ENCODE peak calls at places on chromosomes 5 and 9, in six cellular contexts. K, R, J, Q, G and L are unnamed samples.
A peak's percentile ranks its signal among the peaks of the same experiment; 100 is the strongest.

GRCh38 chr5:38413696-38414095 is 142.8 kb downstream of the LIFR start:
- DNase-seq in G (no peak), R (no peak), J (no peak), K (no peak), Q (no peak), L (no peak)

GRCh38 chr9:124399323-124399962 is 15.8 kb downstream of the PSMB7 start:
- DNase-seq in K (peak; percentile 67), G (no peak), J (no peak), Q (no peak), R (no peak), L (no peak)

GRCh38 chr9:117224676-117225075 is 190.2 kb downstream of the ASTN2 start:
- DNase-seq in G (no peak), R (peak; percentile 29), K (no peak), J (no peak), Q (no peak), L (no peak)

GRCh38 chr5:57650360-57651069 is 167.9 kb upstream of the ACTBL2 start:
- DNase-seq in J (peak; percentile 19), Q (peak; percentile 62), R (peak; percentile 37), K (peak; percentile 53), G (peak; percentile 61), L (no peak)

GRCh38 chr5:65837139-65837538 is 89.2 kb upstream of the ERBIN start:
- DNase-seq in R (no peak), J (no peak), Q (no peak), K (peak; percentile 93), G (no peak), L (no peak)

GRCh38 chr5:102886586-102886985 is 131.5 kb downstream of the PAM start:
- DNase-seq in J (no peak), R (no peak), K (peak; percentile 52), G (no peak), Q (no peak), L (no peak)

GRCh38 chr5:79974896-79975295 is 16.2 kb downstream of the MTX3 start:
- DNase-seq in G (no peak), J (no peak), Q (no peak), K (peak; percentile 77), R (no peak), L (no peak)

GRCh38 chr5:115553082-115553481 is 8.5 kb upstream of the FEM1C start:
- DNase-seq in J (no peak), G (no peak), Q (no peak), R (no peak), K (peak; percentile 46), L (no peak)

GRCh38 chr5:134025786-134026185 is 21.0 kb upstream of the VDAC1 start:
- DNase-seq in K (no peak), R (no peak), Q (no peak), J (no peak), G (no peak), L (no peak)

GRCh38 chr5:151345808-151346478 is 1.4 kb downstream of the SLC36A2 start:
- DNase-seq in Q (no peak), K (peak; percentile 28), R (peak; percentile 72), G (no peak), J (no peak), L (no peak)

GRCh38 chr5:143101740-143102386 is 301.6 kb downstream of the NR3C1 start:
- DNase-seq in J (no peak), R (no peak), G (no peak), Q (peak; percentile 32), K (no peak), L (no peak)

GRCh38 chr5:150075806-150076205 is 10.5 kb downstream of the CSF1R start:
- DNase-seq in R (no peak), K (no peak), Q (peak; percentile 27), J (no peak), G (no peak), L (no peak)

GRCh38 chr5:133820516-133820915 is 147.9 kb downstream of the C5orf15 start:
- DNase-seq in R (no peak), G (no peak), Q (no peak), J (no peak), K (no peak), L (no peak)

GRCh38 chr5:4905674-4906528 is 234.2 kb upstream of the ADAMTS16 start:
- DNase-seq in R (no peak), Q (peak; percentile 19), G (peak; percentile 36), K (no peak), J (peak; percentile 16), L (peak; percentile 70)

GRCh38 chr9:93065321-93065720 is 6.8 kb downstream of the SUSD3 start:
- DNase-seq in Q (no peak), J (no peak), K (no peak), G (no peak), R (no peak), L (no peak)

GRCh38 chr9:88781500-88782391 is 209.5 kb upstream of the S1PR3 start:
- DNase-seq in K (peak; percentile 74), Q (peak; percentile 87), R (peak; percentile 90), J (no peak), G (peak; percentile 48), L (no peak)

GRCh38 chr5:54616031-54616430 is 98.5 kb downstream of the SNX18 start:
- DNase-seq in K (peak; percentile 89), R (peak; percentile 95), J (peak; percentile 36), Q (no peak), G (peak; percentile 12), L (no peak)

GRCh38 chr5:91329273-91329672 is 53.8 kb downstream of the ARRDC3 start:
- DNase-seq in Q (peak; percentile 16), G (no peak), J (no peak), R (no peak), K (no peak), L (no peak)

GRCh38 chr9:12204512-12204911 is 488.7 kb upstream of the TYRP1 start:
- DNase-seq in K (no peak), G (no peak), J (no peak), R (no peak), Q (no peak), L (no peak)

GRCh38 chr9:131997779-131998178 is 81.9 kb downstream of the MED27 start:
- DNase-seq in Q (no peak), J (no peak), G (peak; percentile 68), R (no peak), K (peak; percentile 53), L (peak; percentile 67)

GRCh38 chr5:92644271-92644886 is 936.6 kb downstream of the NR2F1-AS1 start:
- DNase-seq in K (no peak), G (no peak), J (no peak), Q (no peak), R (no peak), L (no peak)

GRCh38 chr5:482506-482905 is 39.5 kb downstream of the EXOC3 start:
- DNase-seq in G (no peak), Q (no peak), R (no peak), J (no peak), K (no peak), L (no peak)

GRCh38 chr5:59174248-59174844 is 591.5 kb downstream of the RAB3C start:
- DNase-seq in K (peak; percentile 87), J (no peak), Q (peak; percentile 44), G (peak; percentile 24), R (no peak), L (no peak)

GRCh38 chr9:99591770-99592169 is 229.9 kb upstream of the NR4A3 start:
- DNase-seq in K (no peak), Q (no peak), G (no peak), J (no peak), R (no peak), L (no peak)

GRCh38 chr9:99592834-99593584 is 228.7 kb upstream of the NR4A3 start:
- DNase-seq in K (no peak), J (no peak), G (no peak), Q (no peak), R (peak; percentile 53), L (no peak)

GRCh38 chr9:99588299-99588698 is 233.4 kb upstream of the NR4A3 start:
- DNase-seq in R (no peak), G (no peak), J (no peak), K (no peak), Q (no peak), L (no peak)

GRCh38 chr9:99590879-99591278 is 230.8 kb upstream of the NR4A3 start:
- DNase-seq in G (no peak), R (peak; percentile 26), Q (no peak), J (no peak), K (no peak), L (no peak)

DNA sequence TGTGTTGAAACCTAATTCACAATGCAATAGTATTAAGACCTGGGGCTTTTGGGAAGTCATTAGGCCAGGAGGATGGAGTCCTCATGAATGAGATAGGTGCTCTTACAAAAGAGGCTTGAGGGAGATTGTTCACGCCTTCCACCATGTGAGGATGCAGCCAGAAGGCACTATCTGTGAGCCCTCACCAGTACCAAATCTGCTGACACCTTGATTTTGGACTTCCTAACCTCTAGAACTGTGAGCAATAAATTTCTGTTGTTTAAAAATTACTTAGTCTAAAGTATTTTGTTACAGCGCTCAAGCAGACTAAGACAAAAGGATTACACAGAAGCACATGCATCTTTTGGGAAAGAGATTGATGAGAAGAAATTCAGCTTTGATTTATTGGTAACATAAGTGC is 232.9 kb upstream of the NR4A3 start:
- DNase-seq in G (no peak), Q (no peak), J (no peak), R (peak; percentile 8), K (no peak), L (no peak)
- TF ChIP-seq CTCF in G (no peak), Q (no peak), J (no peak), R (no peak), K (no peak), L (no peak)

GRCh38 chr9:107620801-107621200 is 131.2 kb upstream of the KLF4 start:
- DNase-seq in R (no peak), K (no peak), J (peak; percentile 76), G (peak; percentile 36), Q (no peak), L (no peak)
- TF ChIP-seq POLR2A in R (no peak), K (no peak), J (peak; percentile 52), G (no peak), Q (no peak), L (no peak)

DNA sequence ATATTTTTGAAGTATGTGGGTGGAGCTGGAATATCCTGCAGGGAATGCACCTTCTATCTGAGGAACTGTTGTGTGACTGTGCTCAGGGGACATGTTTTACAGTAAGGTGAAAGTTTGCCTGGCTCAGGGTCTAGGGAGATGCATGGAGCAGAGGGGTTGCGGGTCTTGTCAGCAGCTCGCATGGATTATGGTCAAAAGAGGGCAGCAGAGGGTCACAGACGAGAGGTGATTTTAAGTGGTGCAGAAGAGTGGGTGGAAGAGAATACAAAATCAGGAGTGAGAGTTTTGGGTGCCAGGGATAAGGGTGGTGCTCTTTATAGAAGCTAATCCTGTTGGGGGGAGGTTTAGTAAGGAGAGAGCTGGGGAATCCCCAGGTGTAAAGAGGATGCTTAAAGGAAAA is 53.5 kb upstream of the GRIN3A start:
- DNase-seq in K (no peak), Q (peak; percentile 71), J (peak; percentile 58), R (no peak), G (peak; percentile 54), L (no peak)
- TF ChIP-seq CTCF in K (peak; percentile 9), Q (peak; percentile 55), J (peak; percentile 51), R (no peak), G (peak; percentile 51), L (no peak)

GRCh38 chr5:16736158-16736994 is 119.6 kb upstream of the RETREG1 start:
- DNase-seq in R (no peak), Q (peak; percentile 7), G (peak; percentile 80), K (peak; percentile 87), J (peak; percentile 68), L (no peak)
- TF ChIP-seq POLR2A in R (no peak), Q (no peak), G (peak; percentile 13), K (peak; percentile 14), J (peak; percentile 29), L (no peak)

DNA sequence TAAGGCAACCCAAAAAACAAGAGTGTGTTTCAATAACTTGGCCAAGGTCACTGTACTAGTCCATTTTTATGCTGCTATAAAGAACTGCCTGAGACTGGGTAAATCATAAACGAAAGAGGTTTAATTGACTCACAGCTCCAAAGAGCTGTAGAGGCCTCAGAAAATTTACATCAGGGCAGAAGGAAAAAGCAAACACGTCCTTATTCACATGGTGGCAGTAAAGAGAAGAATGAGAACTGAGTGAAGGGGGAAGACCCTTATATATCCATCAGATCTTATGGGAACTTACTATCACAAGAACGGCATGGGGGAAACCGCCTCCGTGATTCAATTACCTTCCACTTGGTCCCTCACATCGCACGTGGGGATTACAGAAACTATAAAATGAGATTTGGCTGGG is 64.3 kb upstream of the CAMK4 start:
- DNase-seq in J (no peak), Q (no peak), R (no peak), G (no peak), K (no peak), L (no peak)
- TF ChIP-seq CTCF in J (no peak), Q (no peak), R (no peak), G (no peak), K (peak; percentile 15), L (no peak)